ENCODE peak calls at places on chromosomes 7 and 10, in eight cellular contexts. One of them, this sample, is unnamed.

GRCh38 chr10:18179901-18180300 is 39.7 kb downstream of the CACNB2 start:
- DNase-seq in tibial artery: no peak
- DNase-seq in NCI-H2107: no peak
- DNase-seq in stimulated activated CD4-positive, alpha-beta T cell treated with anti-CD3 and anti-CD28 coated beads, Interleukin-15, amount 100 ng/mL, for 24 hours: no peak
- DNase-seq in caudate nucleus: no peak
- DNase-seq in stimulated activated CD8-positive, alpha-beta memory T cell treated with anti-CD3 and anti-CD28 coated beads, Interleukin-2, amount 100 ng/mL, for 1 hour: no peak
- DNase-seq in fibroblast of villous mesenchyme: peak; percentile 36
- DNase-seq in upper lobe of right lung: no peak
- DNase-seq in this sample: peak; percentile 28

GRCh38 chr10:73459683-73460314 is 26.4 kb upstream of the MSS51 start:
- DNase-seq in tibial artery: no peak
- DNase-seq in NCI-H2107: no peak
- DNase-seq in stimulated activated CD4-positive, alpha-beta T cell treated with anti-CD3 and anti-CD28 coated beads, Interleukin-15, amount 100 ng/mL, for 24 hours: no peak
- DNase-seq in caudate nucleus: no peak
- DNase-seq in stimulated activated CD8-positive, alpha-beta memory T cell treated with anti-CD3 and anti-CD28 coated beads, Interleukin-2, amount 100 ng/mL, for 1 hour: no peak
- DNase-seq in fibroblast of villous mesenchyme: peak; percentile 18
- DNase-seq in upper lobe of right lung: no peak
- DNase-seq in this sample: no peak

GRCh38 chr10:62761115-62761514 is 43.4 kb upstream of the ADO start:
- DNase-seq in tibial artery: no peak
- DNase-seq in NCI-H2107: no peak
- DNase-seq in stimulated activated CD4-positive, alpha-beta T cell treated with anti-CD3 and anti-CD28 coated beads, Interleukin-15, amount 100 ng/mL, for 24 hours: no peak
- DNase-seq in caudate nucleus: no peak
- DNase-seq in stimulated activated CD8-positive, alpha-beta memory T cell treated with anti-CD3 and anti-CD28 coated beads, Interleukin-2, amount 100 ng/mL, for 1 hour: no peak
- DNase-seq in fibroblast of villous mesenchyme: no peak
- DNase-seq in upper lobe of right lung: no peak
- DNase-seq in this sample: no peak

GRCh38 chr10:8057636-8058273 is 3.3 kb downstream of the GATA3 start:
- DNase-seq in tibial artery: no peak
- DNase-seq in NCI-H2107: no peak
- DNase-seq in stimulated activated CD4-positive, alpha-beta T cell treated with anti-CD3 and anti-CD28 coated beads, Interleukin-15, amount 100 ng/mL, for 24 hours: no peak
- DNase-seq in caudate nucleus: no peak
- DNase-seq in stimulated activated CD8-positive, alpha-beta memory T cell treated with anti-CD3 and anti-CD28 coated beads, Interleukin-2, amount 100 ng/mL, for 1 hour: no peak
- DNase-seq in fibroblast of villous mesenchyme: no peak
- DNase-seq in upper lobe of right lung: no peak
- DNase-seq in this sample: peak; percentile 71

GRCh38 chr7:155545348-155545747 is 1.0 kb downstream of the CNPY1 start:
- DNase-seq in tibial artery: no peak
- DNase-seq in NCI-H2107: no peak
- DNase-seq in stimulated activated CD4-positive, alpha-beta T cell treated with anti-CD3 and anti-CD28 coated beads, Interleukin-15, amount 100 ng/mL, for 24 hours: no peak
- DNase-seq in caudate nucleus: no peak
- DNase-seq in stimulated activated CD8-positive, alpha-beta memory T cell treated with anti-CD3 and anti-CD28 coated beads, Interleukin-2, amount 100 ng/mL, for 1 hour: no peak
- DNase-seq in fibroblast of villous mesenchyme: no peak
- DNase-seq in upper lobe of right lung: no peak
- DNase-seq in this sample: no peak

GRCh38 chr10:36172574-36172973 is 530.5 kb upstream of the FZD8 start:
- DNase-seq in tibial artery: no peak
- DNase-seq in NCI-H2107: no peak
- DNase-seq in stimulated activated CD4-positive, alpha-beta T cell treated with anti-CD3 and anti-CD28 coated beads, Interleukin-15, amount 100 ng/mL, for 24 hours: no peak
- DNase-seq in caudate nucleus: no peak
- DNase-seq in stimulated activated CD8-positive, alpha-beta memory T cell treated with anti-CD3 and anti-CD28 coated beads, Interleukin-2, amount 100 ng/mL, for 1 hour: no peak
- DNase-seq in fibroblast of villous mesenchyme: peak; percentile 84
- DNase-seq in upper lobe of right lung: no peak
- DNase-seq in this sample: no peak

GRCh38 chr7:139602143-139602722 is 78.7 kb downstream of the CLEC2L start:
- DNase-seq in tibial artery: no peak
- DNase-seq in NCI-H2107: peak; percentile 25
- DNase-seq in stimulated activated CD4-positive, alpha-beta T cell treated with anti-CD3 and anti-CD28 coated beads, Interleukin-15, amount 100 ng/mL, for 24 hours: no peak
- DNase-seq in caudate nucleus: no peak
- DNase-seq in stimulated activated CD8-positive, alpha-beta memory T cell treated with anti-CD3 and anti-CD28 coated beads, Interleukin-2, amount 100 ng/mL, for 1 hour: no peak
- DNase-seq in fibroblast of villous mesenchyme: peak; percentile 43
- DNase-seq in upper lobe of right lung: no peak
- DNase-seq in this sample: no peak

GRCh38 chr7:154484943-154485342 is 432.7 kb downstream of the DPP6 start:
- DNase-seq in tibial artery: no peak
- DNase-seq in NCI-H2107: no peak
- DNase-seq in stimulated activated CD4-positive, alpha-beta T cell treated with anti-CD3 and anti-CD28 coated beads, Interleukin-15, amount 100 ng/mL, for 24 hours: no peak
- DNase-seq in caudate nucleus: no peak
- DNase-seq in stimulated activated CD8-positive, alpha-beta memory T cell treated with anti-CD3 and anti-CD28 coated beads, Interleukin-2, amount 100 ng/mL, for 1 hour: no peak
- DNase-seq in fibroblast of villous mesenchyme: no peak
- DNase-seq in upper lobe of right lung: no peak
- DNase-seq in this sample: no peak

GRCh38 chr7:104625956-104626355 is 297.6 kb downstream of the LHFPL3 start:
- DNase-seq in tibial artery: no peak
- DNase-seq in NCI-H2107: no peak
- DNase-seq in stimulated activated CD4-positive, alpha-beta T cell treated with anti-CD3 and anti-CD28 coated beads, Interleukin-15, amount 100 ng/mL, for 24 hours: no peak
- DNase-seq in caudate nucleus: no peak
- DNase-seq in stimulated activated CD8-positive, alpha-beta memory T cell treated with anti-CD3 and anti-CD28 coated beads, Interleukin-2, amount 100 ng/mL, for 1 hour: no peak
- DNase-seq in fibroblast of villous mesenchyme: no peak
- DNase-seq in upper lobe of right lung: no peak
- DNase-seq in this sample: no peak

GRCh38 chr7:84245831-84246230 is 51.2 kb upstream of the SEMA3A start:
- DNase-seq in tibial artery: peak; percentile 23
- DNase-seq in NCI-H2107: no peak
- DNase-seq in stimulated activated CD4-positive, alpha-beta T cell treated with anti-CD3 and anti-CD28 coated beads, Interleukin-15, amount 100 ng/mL, for 24 hours: no peak
- DNase-seq in caudate nucleus: no peak
- DNase-seq in stimulated activated CD8-positive, alpha-beta memory T cell treated with anti-CD3 and anti-CD28 coated beads, Interleukin-2, amount 100 ng/mL, for 1 hour: no peak
- DNase-seq in fibroblast of villous mesenchyme: no peak
- DNase-seq in upper lobe of right lung: no peak
- DNase-seq in this sample: no peak